ENCODE peak calls at places on chromosomes 16 and 17, in five cellular contexts. Z is SK-N-SH, Q is HepG2, H is GM12878, X is K562. U is an unnamed sample.

GRCh38 chr16:87657621-87658192 is 55.4 kb downstream of the JPH3 start:
- DNase-seq in Q (peak; percentile 40), Z (no peak), H (no peak), X (peak; percentile 62), U (no peak)

GRCh38 chr16:2194166-2194834 is 2.1 kb downstream of the CASKIN1 start:
- DNase-seq in H (no peak), Q (no peak), X (no peak), Z (no peak), U (no peak)

GRCh38 chr16:29943846-29944669 is 17.8 kb upstream of the TMEM219 start:
- DNase-seq in H (no peak), Q (peak; percentile 91), X (peak; percentile 62), Z (no peak), U (no peak)

GRCh38 chr17:53628011-53628410 is 194.7 kb upstream of the KIF2B start:
- DNase-seq in X (no peak), Z (no peak), Q (no peak), H (no peak), U (no peak)

GRCh38 chr17:9925457-9925856 is 20.4 kb upstream of the RCVRN start:
- DNase-seq in X (no peak), Q (no peak), Z (no peak), H (no peak), U (no peak)

GRCh38 chr16:1428511-1428910 is 2.4 kb upstream of the PERCC1 start:
- DNase-seq in Q (no peak), X (peak; percentile 77), H (no peak), Z (no peak), U (no peak)

GRCh38 chr17:15220785-15221184 is 44.3 kb downstream of the PMP22 start:
- DNase-seq in H (no peak), Q (no peak), X (no peak), Z (no peak), U (no peak)

GRCh38 chr17:82914375-82914774 is 74.6 kb upstream of the ZNF750 start:
- DNase-seq in H (no peak), Z (no peak), Q (no peak), X (no peak), U (peak; percentile 60)

GRCh38 chr17:7307686-7308624 is 527 bp downstream of the EIF5A start:
- DNase-seq in Q (no peak), Z (peak; percentile 68), H (no peak), X (peak; percentile 49), U (no peak)
- TF ChIP-seq TAF1 in Q (no peak), Z (no peak), H (peak; percentile 16), X (peak; percentile 3), U (no peak)

GRCh38 chr17:17819561-17819995 is 17.2 kb downstream of the SREBF1 start:
- DNase-seq in H (peak; percentile 78), Z (peak; percentile 74), Q (peak; percentile 78), X (peak; percentile 74), U (peak; percentile 86)
- TF ChIP-seq POLR2AphosphoS5 in H (no peak), Z (no peak), Q (no peak), X (no peak), U (no peak)

GRCh38 chr16:55506083-55506482 is 2.8 kb upstream of the LPCAT2 start:
- DNase-seq in Q (peak; percentile 82), Z (no peak), H (no peak), X (no peak), U (no peak)
- TF ChIP-seq TAF1 in Q (no peak), Z (no peak), H (no peak), X (no peak), U (no peak)

DNA sequence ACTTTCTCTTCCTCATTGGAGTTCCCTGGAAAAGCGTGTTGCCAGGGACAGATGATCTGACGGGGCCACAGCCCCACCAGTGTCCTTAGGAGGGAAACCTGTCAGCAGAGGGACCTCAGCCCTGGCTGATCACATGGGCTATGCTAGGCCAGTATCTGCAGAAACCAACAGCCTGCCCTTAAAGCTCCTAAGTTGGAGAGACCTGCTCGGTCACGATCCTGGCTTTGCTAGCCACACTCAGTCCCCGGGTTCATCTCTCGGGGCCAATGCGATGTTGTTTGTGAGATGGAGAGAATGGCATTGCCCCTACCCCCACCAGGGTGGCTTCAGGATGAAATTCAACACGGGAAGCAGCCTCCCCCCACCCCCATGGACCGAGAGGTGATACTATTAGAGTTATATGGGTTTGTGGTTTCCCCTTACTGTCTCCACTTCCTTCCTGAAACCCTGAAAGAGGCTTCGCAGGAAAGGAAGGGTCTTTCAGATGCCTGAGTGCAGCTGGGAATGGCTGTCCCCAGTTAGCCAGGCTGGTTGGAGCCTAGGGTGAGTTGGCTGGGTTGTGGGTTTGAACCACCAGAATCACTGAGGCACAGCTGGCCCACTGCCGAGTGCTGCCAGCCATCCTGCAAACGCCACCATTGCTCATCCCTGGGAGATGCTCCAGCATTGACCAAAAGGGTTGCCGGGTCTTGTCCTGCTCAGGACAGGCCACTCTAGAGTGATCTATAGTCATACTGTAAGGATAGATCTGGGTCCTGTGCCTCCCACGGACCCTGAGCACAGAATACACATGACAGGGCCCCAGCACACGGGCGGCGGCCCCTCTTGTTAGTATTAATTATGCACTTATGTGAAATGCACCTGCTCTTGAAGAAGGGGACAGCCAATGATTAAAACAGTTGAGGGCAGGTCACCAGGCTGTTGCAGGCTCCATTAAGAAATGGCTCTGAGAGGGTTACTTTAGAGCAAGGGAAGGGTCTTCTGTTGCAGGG is 16.8 kb downstream of the RMI2 start:
- DNase-seq in H (peak; percentile 45), Z (no peak), Q (no peak), X (no peak), U (no peak)
- TF ChIP-seq POLR2AphosphoS5 in H (peak; percentile 25), Z (no peak), Q (no peak), X (no peak), U (no peak)

GRCh38 chr16:89314357-89314756 is 96.9 kb downstream of the ZNF778 start:
- DNase-seq in Q (no peak), H (no peak), Z (no peak), X (no peak), U (no peak)
- TF ChIP-seq TAF1 in Q (no peak), H (no peak), Z (no peak), X (no peak), U (no peak)

GRCh38 chr16:50947826-50948225 is 203.2 kb downstream of the SALL1 start:
- DNase-seq in X (no peak), H (no peak), Q (no peak), Z (no peak), U (no peak)
- TF ChIP-seq POLR2AphosphoS5 in X (no peak), H (no peak), Q (no peak), Z (no peak), U (no peak)

DNA sequence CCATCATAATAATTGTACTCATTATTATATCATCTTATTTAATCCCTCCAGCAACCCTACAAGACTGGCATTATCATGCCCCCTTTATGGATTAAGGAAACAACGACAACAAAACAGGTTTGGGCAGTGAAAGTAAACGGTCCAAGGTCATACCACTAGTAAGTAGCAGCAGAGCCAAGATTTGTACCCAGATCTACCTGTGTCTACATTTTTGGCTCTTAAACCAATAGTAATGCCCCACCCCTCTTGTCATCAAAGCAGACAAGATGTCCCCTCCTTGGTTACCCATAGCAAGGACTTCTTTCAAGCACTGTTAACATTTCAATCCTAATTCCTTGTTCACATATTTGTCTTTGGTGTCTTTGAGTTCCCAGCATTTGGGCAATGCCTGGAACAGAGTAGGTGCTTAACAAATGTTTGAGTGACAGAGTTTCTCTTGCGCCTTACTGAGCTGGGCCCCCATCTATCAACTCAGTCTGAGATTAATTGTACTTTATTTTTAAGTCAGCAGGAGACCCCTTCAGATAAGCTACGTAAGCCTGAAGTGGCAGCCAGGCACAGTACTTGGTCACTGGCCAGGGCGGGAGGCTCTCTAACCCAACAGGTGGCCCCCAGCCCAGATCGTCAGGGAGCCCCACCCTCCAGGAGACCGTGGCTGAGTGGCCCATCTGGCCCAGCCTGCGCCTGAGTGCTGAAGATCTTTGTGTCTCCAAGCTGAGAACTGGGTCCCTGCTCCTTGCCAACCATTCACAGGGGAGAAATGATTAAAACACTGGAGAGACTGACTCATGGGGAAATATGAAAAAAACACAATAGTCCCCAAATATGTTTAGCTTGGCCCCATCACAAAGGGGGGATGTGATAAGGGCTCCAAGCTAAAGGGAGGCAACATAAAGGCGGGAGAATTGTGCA is 75.8 kb downstream of the AXIN2 start:
- DNase-seq in Q (no peak), Z (no peak), H (no peak), X (no peak), U (no peak)
- TF ChIP-seq TAF1 in Q (no peak), Z (no peak), H (no peak), X (no peak), U (no peak)